ENCODE peak calls at places on chromosomes 6 and 20, in nine cellular contexts. M, W, E, B, Q, P, A, O and H are unnamed samples.

GRCh38 chr6:27834384-27834783 is 77.8 kb downstream of the OR2B2 start:
- DNase-seq in M (no peak), W (no peak), E (no peak), B (no peak), Q (no peak), P (no peak), A (no peak), O (no peak), H (no peak)

GRCh38 chr6:362231-362923 is 29.2 kb upstream of the IRF4 start:
- DNase-seq in M (no peak), W (no peak), E (no peak), B (no peak), Q (peak), P (no peak), A (no peak), O (no peak), H (no peak)

GRCh38 chr20:3181270-3181669 is 7.9 kb upstream of the LZTS3 start:
- DNase-seq in M (no peak), W (no peak), E (no peak), B (no peak), Q (no peak), P (no peak), A (no peak), O (peak), H (no peak)

GRCh38 chr6:38603492-38603891 is 36.2 kb downstream of the BTBD9 start:
- DNase-seq in M (no peak), W (no peak), E (no peak), B (no peak), Q (no peak), P (no peak), A (no peak), O (no peak), H (no peak)

GRCh38 chr6:141393405-141394124 is 739.2 kb upstream of the GJE1 start:
- DNase-seq in M (no peak), W (no peak), E (no peak), B (no peak), Q (no peak), P (no peak), A (no peak), O (no peak), H (no peak)

GRCh38 chr20:47464380-47465101 is 37.1 kb upstream of the NCOA3 start:
- DNase-seq in M (no peak), W (no peak), E (peak), B (peak), Q (peak), P (peak), A (no peak), O (peak), H (no peak)

GRCh38 chr6:10621227-10621626 is 73.2 kb downstream of the C6orf52 start:
- DNase-seq in M (no peak), W (no peak), E (no peak), B (no peak), Q (no peak), P (no peak), A (no peak), O (no peak), H (no peak)

GRCh38 chr6:156780117-156780641 is 3.0 kb downstream of the ARID1B start:
- DNase-seq in M (no peak), W (no peak), E (peak), B (no peak), Q (no peak), P (peak), A (peak), O (peak), H (peak)

GRCh38 chr6:136501514-136501913 is 48.7 kb downstream of the MAP7 start:
- DNase-seq in M (no peak), W (no peak), E (no peak), B (no peak), Q (no peak), P (no peak), A (no peak), O (no peak), H (no peak)

GRCh38 chr6:145031962-145032361 is 703.4 kb downstream of the EPM2A start:
- DNase-seq in M (no peak), W (no peak), E (no peak), B (no peak), Q (no peak), P (no peak), A (no peak), O (no peak), H (no peak)

GRCh38 chr6:15317934-15318902 is 72.3 kb downstream of the JARID2 start:
- DNase-seq in M (no peak), W (no peak), E (no peak), B (no peak), Q (no peak), P (no peak), A (no peak), O (no peak), H (no peak)

GRCh38 chr6:19427548-19427947 is 409.6 kb upstream of the ID4 start:
- DNase-seq in M (no peak), W (no peak), E (no peak), B (no peak), Q (no peak), P (no peak), A (no peak), O (no peak), H (no peak)

GRCh38 chr20:1945660-1946059 is 48.2 kb downstream of the PDYN start:
- DNase-seq in M (no peak), W (no peak), E (no peak), B (no peak), Q (no peak), P (no peak), A (no peak), O (no peak), H (no peak)

GRCh38 chr20:1947535-1947846 is 46.4 kb downstream of the PDYN start:
- DNase-seq in M (no peak), W (no peak), E (no peak), B (no peak), Q (no peak), P (no peak), A (no peak), O (no peak), H (no peak)

GRCh38 chr20:1945134-1945618 is 48.7 kb downstream of the PDYN start:
- DNase-seq in M (no peak), W (peak), E (peak), B (peak), Q (peak), P (peak), A (no peak), O (peak), H (no peak)

GRCh38 chr20:1946442-1946761 is 47.5 kb downstream of the PDYN start:
- DNase-seq in M (no peak), W (no peak), E (no peak), B (no peak), Q (no peak), P (no peak), A (no peak), O (no peak), H (no peak)

GRCh38 chr20:1946762-1947534 is 46.9 kb downstream of the PDYN start:
- DNase-seq in M (no peak), W (peak), E (no peak), B (peak), Q (peak), P (no peak), A (no peak), O (peak), H (no peak)
- H3K4me3 ChIP-seq in M (peak), W (peak), E (peak), B (peak), Q (no peak), P (no peak), A (no peak), O (no peak), H (no peak)

GRCh38 chr20:44721785-44722054 is 6.6 kb downstream of the CCN5 start:
- DNase-seq in M (no peak), W (no peak), E (no peak), B (no peak), Q (no peak), P (no peak), A (no peak), O (no peak), H (no peak)
- TF ChIP-seq CTCF in M (no peak), W (no peak), E (no peak), B (no peak), Q (no peak), P (no peak), A (no peak), O (no peak), H (no peak)

DNA sequence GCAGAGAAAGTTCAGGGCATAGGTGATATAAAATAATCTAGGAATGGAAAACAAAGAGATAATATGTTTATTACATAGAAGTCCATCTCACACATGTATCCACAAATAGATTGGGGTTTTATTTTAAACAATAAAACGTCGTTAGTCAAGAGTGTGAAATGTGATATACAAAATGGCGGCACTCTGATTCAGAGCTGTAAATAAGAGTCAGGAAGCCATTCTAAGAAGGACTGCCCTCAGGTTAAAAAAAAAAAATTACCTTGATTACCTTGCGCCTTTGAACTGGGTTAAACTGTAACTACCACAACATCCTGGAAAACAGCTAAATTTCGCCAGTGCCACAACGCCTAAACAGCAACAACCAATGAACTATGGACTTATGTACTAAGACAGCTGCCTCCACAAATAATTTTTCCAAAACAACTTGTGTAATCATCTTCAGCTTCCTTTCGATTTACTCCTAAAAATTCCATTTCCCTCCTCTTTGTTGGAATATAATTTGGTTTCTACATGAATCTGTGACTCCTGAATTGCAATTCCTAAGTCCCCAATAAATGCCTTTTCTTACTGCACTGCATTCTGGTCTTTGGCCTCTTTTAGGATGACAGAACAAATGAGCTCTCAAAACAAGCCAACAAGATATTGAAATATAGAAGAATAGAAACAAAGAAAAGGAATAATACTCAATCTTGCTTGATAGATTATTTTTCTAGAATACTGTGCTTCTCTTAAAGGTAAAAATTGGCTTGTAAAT is 1019.5 kb upstream of the MAP3K7 start:
- DNase-seq in M (no peak), W (no peak), E (no peak), B (no peak), Q (peak), P (no peak), A (no peak), O (no peak), H (no peak)
- H3K4me3 ChIP-seq in M (no peak), W (no peak), E (no peak), B (no peak), Q (no peak), P (no peak), A (no peak), O (no peak), H (no peak)

GRCh38 chr6:56040875-56041274 is 165.5 kb upstream of the BMP5 start:
- DNase-seq in M (no peak), W (no peak), E (no peak), B (no peak), Q (no peak), P (peak), A (no peak), O (peak), H (no peak)

GRCh38 chr6:56036911-56037310 is 161.5 kb upstream of the BMP5 start:
- DNase-seq in M (no peak), W (no peak), E (no peak), B (no peak), Q (no peak), P (no peak), A (no peak), O (no peak), H (no peak)

GRCh38 chr6:56038764-56039163 is 163.4 kb upstream of the BMP5 start:
- DNase-seq in M (no peak), W (no peak), E (no peak), B (no peak), Q (no peak), P (no peak), A (no peak), O (no peak), H (no peak)

GRCh38 chr6:56040271-56040670 is 164.9 kb upstream of the BMP5 start:
- DNase-seq in M (no peak), W (no peak), E (no peak), B (no peak), Q (no peak), P (peak), A (no peak), O (peak), H (no peak)

GRCh38 chr6:56037587-56037986 is 162.2 kb upstream of the BMP5 start:
- DNase-seq in M (no peak), W (no peak), E (no peak), B (no peak), Q (no peak), P (no peak), A (no peak), O (peak), H (no peak)
- TF ChIP-seq CTCF in M (no peak), W (no peak), E (no peak), B (no peak), Q (no peak), P (peak), A (no peak), O (peak), H (no peak)

GRCh38 chr6:17419189-17419575 is 25.8 kb downstream of the CAP2 start:
- DNase-seq in M (no peak), W (no peak), E (no peak), B (no peak), Q (no peak), P (no peak), A (no peak), O (no peak), H (no peak)
- H3K4me3 ChIP-seq in M (no peak), W (no peak), E (no peak), B (peak), Q (no peak), P (no peak), A (no peak), O (no peak), H (no peak)

GRCh38 chr6:119323478-119323877 is 26.1 kb downstream of the MAN1A1 start:
- DNase-seq in M (no peak), W (no peak), E (no peak), B (no peak), Q (no peak), P (no peak), A (no peak), O (no peak), H (no peak)

GRCh38 chr6:119323926-119324325 is 25.6 kb downstream of the MAN1A1 start:
- DNase-seq in M (no peak), W (no peak), E (no peak), B (no peak), Q (no peak), P (no peak), A (no peak), O (no peak), H (no peak)

GRCh38 chr6:119326291-119327005 is 23.1 kb downstream of the MAN1A1 start:
- DNase-seq in M (no peak), W (no peak), E (no peak), B (no peak), Q (no peak), P (no peak), A (no peak), O (no peak), H (no peak)

GRCh38 chr6:119325559-119326240 is 23.9 kb downstream of the MAN1A1 start:
- DNase-seq in M (no peak), W (no peak), E (no peak), B (no peak), Q (no peak), P (no peak), A (no peak), O (no peak), H (no peak)

GRCh38 chr6:119324718-119325117 is 24.8 kb downstream of the MAN1A1 start:
- DNase-seq in M (no peak), W (no peak), E (no peak), B (no peak), Q (no peak), P (no peak), A (no peak), O (no peak), H (no peak)
- TF ChIP-seq CTCF in M (no peak), W (no peak), E (no peak), B (no peak), Q (no peak), P (no peak), A (no peak), O (no peak), H (no peak)

GRCh38 chr6:164097557-164098398 is 683.3 kb downstream of the QKI start:
- DNase-seq in M (no peak), W (no peak), E (peak), B (peak), Q (no peak), P (no peak), A (no peak), O (peak), H (no peak)
- H3K4me3 ChIP-seq in M (no peak), W (no peak), E (no peak), B (no peak), Q (no peak), P (no peak), A (no peak), O (no peak), H (no peak)

GRCh38 chr20:1800180-1800579 is 95.0 kb upstream of the SIRPA start:
- DNase-seq in M (no peak), W (no peak), E (no peak), B (no peak), Q (no peak), P (no peak), A (no peak), O (no peak), H (no peak)

GRCh38 chr20:1798982-1799381 is 96.2 kb upstream of the SIRPA start:
- DNase-seq in M (no peak), W (no peak), E (no peak), B (no peak), Q (no peak), P (no peak), A (no peak), O (no peak), H (no peak)

GRCh38 chr20:1801551-1801950 is 93.7 kb upstream of the SIRPA start:
- DNase-seq in M (no peak), W (no peak), E (no peak), B (no peak), Q (no peak), P (no peak), A (no peak), O (no peak), H (no peak)

GRCh38 chr20:1802385-1803215 is 92.6 kb upstream of the SIRPA start:
- DNase-seq in M (peak), W (no peak), E (peak), B (peak), Q (peak), P (no peak), A (no peak), O (peak), H (peak)

GRCh38 chr20:1800777-1801176 is 94.4 kb upstream of the SIRPA start:
- DNase-seq in M (no peak), W (no peak), E (no peak), B (no peak), Q (no peak), P (no peak), A (no peak), O (peak), H (no peak)
- TF ChIP-seq CTCF in M (peak), W (no peak), E (no peak), B (peak), Q (peak), P (peak), A (peak), O (peak), H (no peak)